ENCODE peak calls at places on chromosome 14, in six cellular contexts. Z is right cardiac atrium, I is right lobe of liver, X is upper lobe of left lung, P is sigmoid colon, A is upper lobe of right lung. N is an unnamed sample. For H3K4me1, the result is how much of the 10 kb centered on the place peaks cover.

GRCh38 chr14:52987514-52987913 is 36.7 kb upstream of the FERMT2 start:
- DNase-seq in A (no peak), X (no peak), Z (no peak), I (no peak), P (no peak), N (no peak)

GRCh38 chr14:101475468-101476257 is 85.6 kb upstream of the DIO3 start:
- DNase-seq in I (no peak), A (peak), X (no peak), P (peak), Z (no peak), N (no peak)

GRCh38 chr14:73738518-73739173 is 24.5 kb upstream of the PNMA1 start:
- DNase-seq in P (peak), A (no peak), X (no peak), Z (peak), I (no peak), N (no peak)

GRCh38 chr14:100828448-100828834 is 2.5 kb downstream of the MEG3 start:
- DNase-seq in P (no peak), X (no peak), I (no peak), A (no peak), Z (no peak), N (no peak)

GRCh38 chr14:94536836-94537235 is 24.4 kb upstream of the SERPINA4 start:
- DNase-seq in P (no peak), I (no peak), Z (no peak), X (no peak), A (no peak), N (peak)

GRCh38 chr14:78182722-78183121 is 12.5 kb downstream of the NRXN3 start:
- DNase-seq in A (no peak), P (no peak), X (no peak), I (no peak), Z (no peak), N (no peak)

GRCh38 chr14:58751788-58752187 is 114.0 kb downstream of the DACT1 start:
- DNase-seq in X (no peak), Z (no peak), P (no peak), I (no peak), A (no peak), N (no peak)

GRCh38 chr14:93231129-93231979 is 24.3 kb downstream of the UBR7 start:
- DNase-seq in P (no peak), Z (peak), A (peak), X (no peak), I (no peak), N (no peak)

GRCh38 chr14:63901434-63902085 is 48.8 kb downstream of the SYNE2 start:
- DNase-seq in P (no peak), X (no peak), I (no peak), Z (no peak), A (no peak), N (no peak)

GRCh38 chr14:101780390-101780789 is 18.9 kb downstream of the PPP2R5C start:
- DNase-seq in I (peak), X (no peak), P (no peak), Z (no peak), A (peak), N (no peak)

GRCh38 chr14:104086210-104086660 is 735 bp downstream of the ASPG start:
- DNase-seq in P (no peak), A (peak), X (peak), I (peak), Z (peak), N (no peak)
- H3K4me3 ChIP-seq in P (no peak), A (no peak), X (no peak), I (peak), Z (peak), N (no peak)

DNA sequence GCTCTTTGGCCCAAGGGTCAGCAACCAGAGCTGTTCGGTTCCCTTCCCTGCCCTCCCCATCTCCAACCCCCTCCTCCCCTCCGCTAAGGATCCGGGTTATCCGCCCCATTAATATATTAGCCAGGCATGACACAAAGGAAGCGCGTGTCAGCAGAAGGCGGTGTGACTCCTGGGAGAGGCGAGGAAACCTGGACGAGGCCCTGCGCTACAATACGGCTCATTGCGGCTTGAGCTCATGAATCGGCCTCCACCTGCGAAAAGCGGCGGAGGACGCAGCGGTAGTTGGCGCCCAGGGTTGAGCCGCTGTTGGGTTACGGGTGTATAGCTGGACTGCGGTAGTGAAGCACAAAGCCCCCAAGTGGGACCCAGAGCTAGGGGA is 10.0 kb downstream of the FOXA1 start:
- DNase-seq in P (no peak), Z (no peak), A (no peak), I (no peak), X (no peak), N (no peak)
- H3K27ac ChIP-seq in P (no peak), Z (no peak), A (peak), I (no peak), X (peak), N (peak)

DNA sequence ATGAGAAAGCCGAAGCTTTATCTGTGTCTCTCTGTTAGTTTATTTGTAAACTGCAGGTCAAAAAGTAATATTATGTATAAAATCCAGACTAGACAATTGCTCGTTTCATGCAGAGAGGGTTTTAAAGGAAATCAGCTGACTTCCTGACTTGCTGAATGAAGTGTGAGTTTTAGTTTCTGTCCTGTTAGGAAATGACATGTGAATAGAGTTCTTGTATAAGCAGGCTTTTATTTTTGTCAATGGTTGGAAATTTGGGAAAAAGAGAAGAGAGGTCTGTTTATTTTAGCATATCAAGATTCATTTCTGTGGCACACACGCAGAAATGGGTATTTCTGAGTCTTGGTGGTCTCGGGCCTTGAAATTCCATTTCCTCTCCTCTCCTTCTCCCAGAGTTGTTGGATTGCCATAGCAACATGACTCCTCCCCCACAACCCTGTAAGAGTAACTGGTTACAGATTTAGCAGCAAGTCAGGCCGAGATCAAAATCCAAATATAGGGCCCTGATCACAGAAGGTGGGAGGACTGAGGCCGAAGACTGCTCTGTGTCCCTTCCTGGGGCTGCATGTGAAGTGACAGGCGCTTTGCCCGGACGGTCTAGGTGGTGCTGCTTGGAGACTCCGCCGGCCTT is 60.9 kb downstream of the SAMD4A start:
- DNase-seq in I (no peak), Z (peak), A (no peak), P (no peak), X (no peak), N (no peak)
- H3K4me1 ChIP-seq in I (under half), Z (under half), A (under half), P (half or more), X (under half), N (under half)

GRCh38 chr14:40757376-40757775 is 849.3 kb upstream of the LRFN5 start:
- DNase-seq in Z (no peak), X (no peak), P (no peak), I (no peak), A (no peak), N (no peak)

GRCh38 chr14:40760703-40761102 is 846.0 kb upstream of the LRFN5 start:
- DNase-seq in P (no peak), X (no peak), A (no peak), I (no peak), Z (no peak), N (no peak)

GRCh38 chr14:40762685-40763084 is 844.0 kb upstream of the LRFN5 start:
- DNase-seq in P (no peak), Z (no peak), I (no peak), A (no peak), X (no peak), N (no peak)

DNA sequence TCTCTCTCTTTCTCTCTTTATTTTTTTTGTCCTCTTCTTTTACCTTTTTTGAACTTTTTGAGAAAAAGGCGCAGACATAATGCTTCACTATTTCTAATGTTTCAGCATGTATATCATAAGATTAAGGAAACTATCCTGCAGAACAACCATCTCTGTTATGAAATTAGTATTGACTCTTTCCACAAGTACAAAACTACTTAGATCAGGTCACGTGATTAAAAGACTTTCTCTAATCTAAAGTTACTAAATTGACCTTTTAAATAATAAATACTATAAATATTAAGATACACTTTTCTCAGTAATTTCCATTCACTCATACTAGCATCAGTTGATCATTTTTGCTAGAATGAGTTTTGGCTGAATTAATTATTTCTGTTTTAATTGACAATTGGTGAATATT is 844.5 kb upstream of the LRFN5 start:
- DNase-seq in X (no peak), A (no peak), P (no peak), I (no peak), Z (no peak), N (no peak)
- H3K4me3 ChIP-seq in X (no peak), A (no peak), P (no peak), I (no peak), Z (no peak), N (no peak)

GRCh38 chr14:33120341-33120740 is 181.7 kb downstream of the NPAS3 start:
- DNase-seq in Z (no peak), X (no peak), P (no peak), I (no peak), A (no peak), N (no peak)

GRCh38 chr14:33126433-33126832 is 187.8 kb downstream of the NPAS3 start:
- DNase-seq in A (no peak), Z (no peak), P (no peak), X (no peak), I (no peak), N (no peak)

GRCh38 chr14:33127531-33127930 is 188.9 kb downstream of the NPAS3 start:
- DNase-seq in P (no peak), A (no peak), Z (no peak), X (no peak), I (no peak), N (no peak)

GRCh38 chr14:33120966-33121365 is 182.3 kb downstream of the NPAS3 start:
- DNase-seq in A (no peak), I (no peak), Z (no peak), X (no peak), P (no peak), N (no peak)

GRCh38 chr14:33123281-33123680 is 184.6 kb downstream of the NPAS3 start:
- DNase-seq in I (no peak), A (no peak), X (no peak), Z (no peak), P (no peak), N (no peak)
- H3K27ac ChIP-seq in I (no peak), A (no peak), X (no peak), Z (no peak), P (no peak), N (no peak)